ENCODE peak calls at places on chromosomes 1 and 21, in nine cellular contexts. One of them, this sample, is unnamed.

GRCh38 chr1:172134087-172134731 is 286.3 kb upstream of the C1orf105 start:
- DNase-seq in SK-N-SH: no peak
- DNase-seq in WTC11: no peak
- DNase-seq in A549: no peak
- DNase-seq in NB4: no peak
- DNase-seq in K562: no peak
- DNase-seq in HCT116: no peak
- DNase-seq in HepG2: no peak
- DNase-seq in H1: no peak
- DNase-seq in this sample: peak; percentile 54

GRCh38 chr1:89884718-89885596 is 64.1 kb downstream of the LRRC8D start:
- DNase-seq in SK-N-SH: no peak
- DNase-seq in WTC11: no peak
- DNase-seq in A549: no peak
- DNase-seq in NB4: no peak
- DNase-seq in K562: no peak
- DNase-seq in HCT116: no peak
- DNase-seq in HepG2: no peak
- DNase-seq in H1: no peak
- DNase-seq in this sample: no peak

GRCh38 chr1:147633759-147634158 is 36.6 kb downstream of the ACP6 start:
- DNase-seq in SK-N-SH: no peak
- DNase-seq in WTC11: no peak
- DNase-seq in A549: no peak
- DNase-seq in NB4: no peak
- DNase-seq in K562: no peak
- DNase-seq in HCT116: no peak
- DNase-seq in HepG2: no peak
- DNase-seq in H1: no peak
- DNase-seq in this sample: no peak

GRCh38 chr1:63063367-63063766 is 259.0 kb upstream of the FOXD3 start:
- DNase-seq in SK-N-SH: no peak
- DNase-seq in WTC11: peak; percentile 68
- DNase-seq in A549: no peak
- DNase-seq in NB4: peak; percentile 6
- DNase-seq in K562: no peak
- DNase-seq in HCT116: no peak
- DNase-seq in HepG2: no peak
- DNase-seq in H1: peak; percentile 80
- DNase-seq in this sample: no peak

GRCh38 chr1:39947265-39947664 is 7.7 kb upstream of the MFSD2A start:
- DNase-seq in SK-N-SH: no peak
- DNase-seq in WTC11: no peak
- DNase-seq in A549: no peak
- DNase-seq in NB4: no peak
- DNase-seq in K562: no peak
- DNase-seq in HCT116: no peak
- DNase-seq in HepG2: no peak
- DNase-seq in H1: no peak
- DNase-seq in this sample: no peak

GRCh38 chr1:39841429-39841828 is 41.9 kb downstream of the TRIT1 start:
- DNase-seq in SK-N-SH: no peak
- DNase-seq in WTC11: no peak
- DNase-seq in A549: no peak
- DNase-seq in NB4: no peak
- DNase-seq in K562: no peak
- DNase-seq in HCT116: no peak
- DNase-seq in HepG2: no peak
- DNase-seq in H1: no peak
- DNase-seq in this sample: no peak

GRCh38 chr1:199422206-199422605 is 605.3 kb upstream of the NR5A2 start:
- DNase-seq in SK-N-SH: peak; percentile 1
- DNase-seq in WTC11: peak; percentile 44
- DNase-seq in A549: no peak
- DNase-seq in NB4: peak; percentile 20
- DNase-seq in K562: no peak
- DNase-seq in HCT116: peak; percentile 40
- DNase-seq in HepG2: no peak
- DNase-seq in H1: peak; percentile 45
- DNase-seq in this sample: no peak

GRCh38 chr1:101207891-101208290 is 28.9 kb upstream of the S1PR1 start:
- DNase-seq in SK-N-SH: no peak
- DNase-seq in WTC11: no peak
- DNase-seq in A549: no peak
- DNase-seq in NB4: no peak
- DNase-seq in K562: no peak
- DNase-seq in HCT116: no peak
- DNase-seq in HepG2: no peak
- DNase-seq in H1: no peak
- DNase-seq in this sample: no peak

GRCh38 chr21:44920694-44921604 is at the start of gene ITGB2:
- DNase-seq in SK-N-SH: no peak
- DNase-seq in WTC11: no peak
- DNase-seq in A549: no peak
- DNase-seq in NB4: peak; percentile 95
- DNase-seq in K562: no peak
- DNase-seq in HCT116: no peak
- DNase-seq in HepG2: no peak
- DNase-seq in H1: no peak
- DNase-seq in this sample: no peak

GRCh38 chr1:21268281-21269239 is 21.7 kb downstream of the ECE1 start:
- DNase-seq in SK-N-SH: no peak
- DNase-seq in WTC11: no peak
- DNase-seq in A549: no peak
- DNase-seq in NB4: no peak
- DNase-seq in K562: no peak
- DNase-seq in HCT116: no peak
- DNase-seq in HepG2: no peak
- DNase-seq in H1: no peak
- DNase-seq in this sample: no peak

GRCh38 chr1:85952460-85952859 is 204.1 kb downstream of the COL24A1 start:
- DNase-seq in SK-N-SH: peak; percentile 64
- DNase-seq in WTC11: no peak
- DNase-seq in A549: no peak
- DNase-seq in NB4: no peak
- DNase-seq in K562: no peak
- DNase-seq in HCT116: no peak
- DNase-seq in HepG2: no peak
- DNase-seq in H1: no peak
- DNase-seq in this sample: no peak

GRCh38 chr1:174021611-174022079 is 512 bp downstream of the RC3H1 start:
- DNase-seq in SK-N-SH: peak; percentile 72
- DNase-seq in WTC11: peak; percentile 68
- DNase-seq in A549: no peak
- DNase-seq in NB4: peak; percentile 67
- DNase-seq in K562: peak; percentile 66
- DNase-seq in HCT116: no peak
- DNase-seq in HepG2: peak; percentile 24
- DNase-seq in H1: peak; percentile 75
- DNase-seq in this sample: no peak

GRCh38 chr1:177010246-177010825 is 154.2 kb downstream of the ASTN1 start:
- DNase-seq in SK-N-SH: no peak
- DNase-seq in WTC11: no peak
- DNase-seq in A549: no peak
- DNase-seq in NB4: no peak
- DNase-seq in K562: no peak
- DNase-seq in HCT116: no peak
- DNase-seq in HepG2: no peak
- DNase-seq in H1: no peak
- DNase-seq in this sample: no peak

GRCh38 chr1:206550446-206550845 is 43.1 kb downstream of the RASSF5 start:
- DNase-seq in SK-N-SH: no peak
- DNase-seq in WTC11: no peak
- DNase-seq in A549: no peak
- DNase-seq in NB4: no peak
- DNase-seq in K562: no peak
- DNase-seq in HCT116: no peak
- DNase-seq in HepG2: no peak
- DNase-seq in H1: no peak
- DNase-seq in this sample: no peak
- TF ChIP-seq MAX in SK-N-SH: no peak
- TF ChIP-seq MAX in WTC11: no peak
- TF ChIP-seq MAX in A549: no peak
- TF ChIP-seq MAX in NB4: no peak
- TF ChIP-seq MAX in K562: no peak
- TF ChIP-seq MAX in HCT116: no peak
- TF ChIP-seq MAX in HepG2: no peak
- TF ChIP-seq MAX in H1: no peak
- TF ChIP-seq MAX in this sample: no peak

DNA sequence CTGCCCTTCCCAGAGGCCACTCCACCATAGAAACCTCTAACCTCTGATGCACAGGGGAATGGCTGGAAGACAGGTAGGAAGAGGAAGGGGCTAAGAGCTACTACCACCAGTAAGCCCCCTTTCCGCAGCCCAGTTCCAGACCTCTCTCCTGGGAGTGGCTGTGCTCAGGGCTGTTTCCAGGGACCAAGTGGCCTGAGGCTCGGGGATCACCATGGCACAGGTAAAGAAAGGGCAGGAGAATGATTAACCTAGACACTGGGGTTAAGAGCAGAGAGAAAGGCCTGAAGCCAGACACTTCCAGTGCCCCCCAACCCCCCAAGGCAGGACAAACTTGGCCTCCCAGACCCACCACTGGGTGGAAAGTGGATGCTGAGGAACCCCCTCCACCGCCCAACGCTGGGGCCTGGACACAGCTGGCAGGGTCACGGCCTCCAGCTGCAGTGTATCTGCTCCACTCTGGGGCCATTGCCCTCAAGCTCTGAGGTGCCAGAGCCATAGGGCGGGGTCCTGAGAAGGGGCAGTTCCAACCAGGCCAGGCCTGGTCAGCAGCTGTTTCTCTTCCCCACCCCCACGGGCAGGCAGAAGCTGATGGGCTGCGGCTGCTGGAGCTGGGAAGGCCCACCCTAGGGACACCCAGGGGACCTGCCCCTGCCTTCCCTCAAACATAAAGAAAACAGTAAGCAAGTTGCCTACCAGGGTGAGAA is 2.7 kb downstream of the TAGLN2 start:
- DNase-seq in SK-N-SH: peak; percentile 62
- DNase-seq in WTC11: no peak
- DNase-seq in A549: no peak
- DNase-seq in NB4: no peak
- DNase-seq in K562: no peak
- DNase-seq in HCT116: no peak
- DNase-seq in HepG2: no peak
- DNase-seq in H1: no peak
- DNase-seq in this sample: no peak
- TF ChIP-seq MAX in SK-N-SH: no peak
- TF ChIP-seq MAX in WTC11: no peak
- TF ChIP-seq MAX in A549: peak; percentile 7
- TF ChIP-seq MAX in NB4: no peak
- TF ChIP-seq MAX in K562: no peak
- TF ChIP-seq MAX in HCT116: no peak
- TF ChIP-seq MAX in HepG2: no peak
- TF ChIP-seq MAX in H1: no peak
- TF ChIP-seq MAX in this sample: no peak

DNA sequence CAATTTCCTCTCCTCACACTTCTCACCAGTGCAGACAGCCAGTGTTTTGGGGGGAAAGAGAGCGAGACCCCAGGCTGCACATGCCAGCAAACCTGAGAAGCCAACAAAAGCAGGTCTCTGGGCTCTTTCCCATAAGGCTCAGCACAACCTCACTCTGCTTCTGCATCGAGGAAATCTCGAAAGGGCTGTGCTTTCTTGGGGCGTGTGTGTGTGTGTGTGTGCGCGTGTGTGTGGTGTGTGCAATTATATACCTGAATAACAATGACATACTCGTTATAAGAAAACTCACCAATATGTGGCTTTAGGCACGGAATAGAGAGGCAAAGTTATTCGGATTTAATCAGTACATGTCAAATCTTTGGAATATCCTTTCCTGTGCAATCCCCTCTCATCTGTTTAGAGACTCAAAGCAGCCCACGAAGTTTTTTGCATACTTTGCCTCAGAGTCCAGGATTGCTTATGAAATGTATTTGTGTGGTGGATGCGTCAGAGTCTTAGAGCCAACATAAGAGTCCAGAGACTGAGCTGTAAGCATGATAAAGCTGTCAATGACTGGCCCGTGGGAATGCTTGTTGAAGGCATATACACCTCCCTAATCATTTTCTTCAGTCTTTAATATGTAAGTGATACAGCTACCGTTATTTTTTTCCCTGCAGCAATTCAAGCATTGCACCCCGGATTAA is 2.2 kb downstream of the KCNJ15 start:
- DNase-seq in SK-N-SH: no peak
- DNase-seq in WTC11: no peak
- DNase-seq in A549: peak; percentile 17
- DNase-seq in NB4: peak; percentile 20
- DNase-seq in K562: no peak
- DNase-seq in HCT116: no peak
- DNase-seq in HepG2: no peak
- DNase-seq in H1: no peak
- DNase-seq in this sample: no peak
- TF ChIP-seq MAX in SK-N-SH: no peak
- TF ChIP-seq MAX in WTC11: no peak
- TF ChIP-seq MAX in A549: peak; percentile 26
- TF ChIP-seq MAX in NB4: no peak
- TF ChIP-seq MAX in K562: no peak
- TF ChIP-seq MAX in HCT116: no peak
- TF ChIP-seq MAX in HepG2: no peak
- TF ChIP-seq MAX in H1: no peak
- TF ChIP-seq MAX in this sample: no peak

DNA sequence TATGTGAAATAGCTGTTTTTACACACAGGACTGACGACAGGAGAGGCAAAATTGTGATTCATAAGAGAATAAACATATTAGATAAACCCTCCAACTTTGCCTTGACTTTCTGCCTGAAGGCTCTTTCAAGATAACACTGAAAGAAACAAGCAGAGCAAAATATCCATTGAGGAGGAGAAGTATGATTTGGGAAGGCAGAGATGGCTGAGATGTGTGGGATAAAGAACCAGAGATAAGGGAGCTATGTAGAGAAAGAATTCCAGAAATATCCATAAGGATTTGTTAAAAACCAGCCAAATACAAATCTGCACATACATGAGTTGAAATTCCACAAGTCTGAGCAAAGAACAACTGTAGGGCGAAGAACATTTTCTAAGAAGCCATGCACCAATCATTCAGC is 1064.7 kb downstream of the PLA2G4A start:
- DNase-seq in SK-N-SH: no peak
- DNase-seq in WTC11: no peak
- DNase-seq in A549: no peak
- DNase-seq in NB4: no peak
- DNase-seq in K562: no peak
- DNase-seq in HCT116: no peak
- DNase-seq in HepG2: no peak
- DNase-seq in H1: no peak
- DNase-seq in this sample: no peak
- TF ChIP-seq MAX in SK-N-SH: no peak
- TF ChIP-seq MAX in WTC11: no peak
- TF ChIP-seq MAX in A549: no peak
- TF ChIP-seq MAX in NB4: no peak
- TF ChIP-seq MAX in K562: no peak
- TF ChIP-seq MAX in HCT116: no peak
- TF ChIP-seq MAX in HepG2: no peak
- TF ChIP-seq MAX in H1: no peak
- TF ChIP-seq MAX in this sample: no peak

This sample was measured in GM12878.